ENCODE peak calls at places on chromosomes 5 and 9, in nine cellular contexts. W, O, Z, K, E, D, B, V and G are unnamed samples.

GRCh38 chr9:4297151-4297794 is 2.6 kb downstream of the GLIS3 start:
- DNase-seq in W (peak; percentile 93), O (peak; percentile 71), Z (peak; percentile 45), K (peak; percentile 40), E (no peak), D (peak; percentile 70), B (peak; percentile 73), V (no peak), G (peak; percentile 65)

GRCh38 chr5:81994679-81995078 is 22.9 kb downstream of the ATG10 start:
- DNase-seq in W (peak; percentile 41), O (no peak), Z (no peak), K (no peak), E (no peak), D (no peak), B (no peak), V (no peak), G (no peak)

GRCh38 chr5:31194458-31194808 is 947 bp downstream of the CDH6 start:
- DNase-seq in W (peak; percentile 22), O (no peak), Z (no peak), K (no peak), E (no peak), D (no peak), B (no peak), V (no peak), G (no peak)

GRCh38 chr9:33619666-33620404 is 95.8 kb downstream of the ANKRD18B start:
- DNase-seq in W (peak; percentile 93), O (no peak), Z (no peak), K (no peak), E (no peak), D (no peak), B (no peak), V (no peak), G (no peak)

GRCh38 chr9:132703336-132703735 is 33.1 kb downstream of the GTF3C4 start:
- DNase-seq in W (peak; percentile 38), O (no peak), Z (no peak), K (no peak), E (no peak), D (no peak), B (no peak), V (no peak), G (no peak)

GRCh38 chr5:31707294-31707693 is 68.4 kb downstream of the PDZD2 start:
- DNase-seq in W (no peak), O (no peak), Z (no peak), K (no peak), E (no peak), D (no peak), B (no peak), V (no peak), G (no peak)

GRCh38 chr9:114280636-114281315 is 42.1 kb upstream of the ORM1 start:
- DNase-seq in W (no peak), O (no peak), Z (no peak), K (no peak), E (no peak), D (no peak), B (peak; percentile 26), V (no peak), G (peak; percentile 47)

GRCh38 chr9:106708147-106708838 is 154.7 kb upstream of the ZNF462 start:
- DNase-seq in W (peak; percentile 62), O (no peak), Z (no peak), K (no peak), E (no peak), D (no peak), B (peak; percentile 19), V (no peak), G (no peak)

GRCh38 chr5:10289353-10289752 is 18.3 kb downstream of the CMBL start:
- DNase-seq in W (no peak), O (no peak), Z (no peak), K (no peak), E (no peak), D (no peak), B (no peak), V (no peak), G (no peak)

GRCh38 chr9:35517136-35517535 is 27.2 kb downstream of the RUSC2 start:
- DNase-seq in W (no peak), O (no peak), Z (peak; percentile 90), K (no peak), E (no peak), D (no peak), B (no peak), V (no peak), G (no peak)

GRCh38 chr5:83721878-83722779 is 1.5 kb upstream of the HAPLN1 start:
- DNase-seq in W (peak; percentile 79), O (peak; percentile 71), Z (peak; percentile 59), K (no peak), E (peak; percentile 49), D (no peak), B (peak; percentile 27), V (peak; percentile 13), G (peak; percentile 57)

GRCh38 chr9:12759767-12760166 is 15.1 kb upstream of the LURAP1L start:
- DNase-seq in W (peak; percentile 57), O (no peak), Z (peak; percentile 54), K (no peak), E (no peak), D (no peak), B (no peak), V (no peak), G (no peak)

GRCh38 chr5:149429839-149430721 is 51.0 kb upstream of the IL17B start:
- DNase-seq in W (peak; percentile 64), O (no peak), Z (no peak), K (no peak), E (no peak), D (peak; percentile 50), B (peak; percentile 70), V (no peak), G (peak; percentile 74)

GRCh38 chr5:10111575-10111974 is 138.1 kb downstream of the ATPSCKMT start:
- DNase-seq in W (peak; percentile 70), O (peak; percentile 37), Z (peak; percentile 22), K (peak; percentile 20), E (peak; percentile 35), D (no peak), B (no peak), V (no peak), G (no peak)

GRCh38 chr9:94936411-94936810 is 209.9 kb downstream of the AOPEP start:
- DNase-seq in W (peak; percentile 60), O (no peak), Z (no peak), K (no peak), E (no peak), D (no peak), B (peak; percentile 50), V (no peak), G (no peak)

GRCh38 chr9:84218322-84218721 is 122.2 kb downstream of the SLC28A3 start:
- DNase-seq in W (no peak), O (no peak), Z (no peak), K (no peak), E (no peak), D (no peak), B (no peak), V (no peak), G (no peak)

GRCh38 chr9:99398241-99398640 is 176.2 kb downstream of the SEC61B start:
- DNase-seq in W (no peak), O (no peak), Z (no peak), K (no peak), E (no peak), D (no peak), B (no peak), V (no peak), G (no peak)